ENCODE peak calls at places on chromosomes 16 and 17, in seven cellular contexts. L, I, Y, B, X, E and N are unnamed samples. For H3K9me3, the result is how much of the 10 kb centered on the place peaks cover.

GRCh38 chr16:57480754-57481230 is 5.5 kb downstream of the DOK4 start:
- DNase-seq in L (no peak), I (peak), Y (no peak), B (no peak), X (no peak), E (no peak), N (no peak)

GRCh38 chr16:29021471-29021870 is 36.6 kb downstream of the LAT start:
- DNase-seq in L (no peak), I (no peak), Y (no peak), B (no peak), X (no peak), E (no peak), N (no peak)

GRCh38 chr16:87417511-87417910 is 25.4 kb downstream of the MAP1LC3B start:
- DNase-seq in L (no peak), I (no peak), Y (no peak), B (no peak), X (no peak), E (no peak), N (no peak)

GRCh38 chr16:86919073-86919472 is 340.7 kb downstream of the FOXL1 start:
- DNase-seq in L (no peak), I (no peak), Y (no peak), B (no peak), X (no peak), E (no peak), N (no peak)

GRCh38 chr17:30187528-30187927 is 48.0 kb downstream of the SLC6A4 start:
- DNase-seq in L (no peak), I (no peak), Y (no peak), B (no peak), X (no peak), E (no peak), N (no peak)

GRCh38 chr16:48597563-48598392 is 12.2 kb downstream of the N4BP1 start:
- DNase-seq in L (no peak), I (no peak), Y (no peak), B (no peak), X (no peak), E (no peak), N (no peak)

GRCh38 chr16:2719328-2720062 is 529 bp downstream of the PRSS27 start:
- DNase-seq in L (no peak), I (no peak), Y (peak), B (no peak), X (peak), E (no peak), N (no peak)

GRCh38 chr16:6636457-6636856 is 696.2 kb upstream of the RBFOX1 start:
- DNase-seq in L (no peak), I (no peak), Y (no peak), B (no peak), X (no peak), E (no peak), N (no peak)

GRCh38 chr16:27813591-27813990 is 249.9 kb downstream of the GSG1L start:
- DNase-seq in L (no peak), I (no peak), Y (no peak), B (no peak), X (no peak), E (no peak), N (peak)

GRCh38 chr17:49327835-49328784 is 33.9 kb downstream of the ZNF652 start:
- DNase-seq in L (no peak), I (no peak), Y (no peak), B (no peak), X (no peak), E (no peak), N (no peak)

GRCh38 chr17:65535777-65536572 is 25.5 kb downstream of the AXIN2 start:
- DNase-seq in L (no peak), I (peak), Y (no peak), B (no peak), X (no peak), E (no peak), N (no peak)

GRCh38 chr16:10876799-10877341 is at the start of gene CIITA:
- DNase-seq in L (peak), I (peak), Y (no peak), B (peak), X (no peak), E (peak), N (no peak)

GRCh38 chr16:81880816-81881215 is 101.7 kb downstream of the PLCG2 start:
- DNase-seq in L (no peak), I (no peak), Y (no peak), B (no peak), X (no peak), E (no peak), N (no peak)

GRCh38 chr17:68035131-68035522 is 408 bp upstream of the KPNA2 start:
- DNase-seq in L (peak), I (peak), Y (peak), B (peak), X (peak), E (peak), N (peak)

GRCh38 chr17:78597923-78598545 is 20.8 kb upstream of the DNAH17 start:
- DNase-seq in L (no peak), I (no peak), Y (no peak), B (no peak), X (no peak), E (no peak), N (no peak)

GRCh38 chr17:36869856-36870617 is 67.2 kb upstream of the LHX1 start:
- DNase-seq in L (no peak), I (no peak), Y (no peak), B (no peak), X (no peak), E (no peak), N (peak)

GRCh38 chr17:34275881-34276280 is 5.9 kb downstream of the CCL7 start:
- DNase-seq in L (no peak), I (no peak), Y (no peak), B (no peak), X (no peak), E (no peak), N (no peak)

GRCh38 chr17:36534117-36534880 is at the start of gene MYO19:
- DNase-seq in L (no peak), I (peak), Y (peak), B (peak), X (peak), E (peak), N (peak)

GRCh38 chr17:69538795-69539194 is 124.3 kb downstream of the MAP2K6 start:
- DNase-seq in L (no peak), I (no peak), Y (no peak), B (no peak), X (no peak), E (no peak), N (no peak)

GRCh38 chr17:50065056-50065455 is 9.1 kb downstream of the ITGA3 start:
- DNase-seq in L (no peak), I (no peak), Y (no peak), B (no peak), X (no peak), E (no peak), N (no peak)

GRCh38 chr17:57940653-57941329 is 14.4 kb downstream of the CUEDC1 start:
- DNase-seq in L (no peak), I (no peak), Y (no peak), B (peak), X (peak), E (no peak), N (no peak)

GRCh38 chr16:47664653-47665325 is 203.7 kb downstream of the PHKB start:
- DNase-seq in L (no peak), I (no peak), Y (peak), B (no peak), X (no peak), E (no peak), N (no peak)

GRCh38 chr17:44417553-44417952 is 28.1 kb upstream of the ITGA2B start:
- DNase-seq in L (no peak), I (no peak), Y (no peak), B (no peak), X (no peak), E (no peak), N (no peak)

GRCh38 chr17:36673637-36674277 is 72.4 kb downstream of the MRM1 start:
- DNase-seq in L (no peak), I (no peak), Y (no peak), B (no peak), X (peak), E (no peak), N (no peak)

GRCh38 chr17:61490540-61490975 is 38.3 kb downstream of the TBX4 start:
- DNase-seq in L (no peak), I (no peak), Y (peak), B (no peak), X (no peak), E (no peak), N (peak)

GRCh38 chr16:30677931-30678585 is 19.8 kb downstream of the FBRS start:
- DNase-seq in L (no peak), I (no peak), Y (no peak), B (no peak), X (no peak), E (no peak), N (no peak)

GRCh38 chr17:75535119-75535537 is 9.6 kb downstream of the LLGL2 start:
- DNase-seq in L (peak), I (no peak), Y (peak), B (no peak), X (peak), E (no peak), N (peak)

GRCh38 chr16:65098916-65099315 is 22.9 kb downstream of the CDH11 start:
- DNase-seq in L (no peak), I (no peak), Y (no peak), B (no peak), X (no peak), E (no peak), N (no peak)

GRCh38 chr17:39264119-39264518 is 38.4 kb upstream of the STAC2 start:
- DNase-seq in L (no peak), I (no peak), Y (no peak), B (no peak), X (no peak), E (peak), N (no peak)

GRCh38 chr17:16552637-16553045 is 16.4 kb downstream of the ZNF287 start:
- DNase-seq in L (no peak), I (no peak), Y (no peak), B (no peak), X (no peak), E (no peak), N (no peak)

DNA sequence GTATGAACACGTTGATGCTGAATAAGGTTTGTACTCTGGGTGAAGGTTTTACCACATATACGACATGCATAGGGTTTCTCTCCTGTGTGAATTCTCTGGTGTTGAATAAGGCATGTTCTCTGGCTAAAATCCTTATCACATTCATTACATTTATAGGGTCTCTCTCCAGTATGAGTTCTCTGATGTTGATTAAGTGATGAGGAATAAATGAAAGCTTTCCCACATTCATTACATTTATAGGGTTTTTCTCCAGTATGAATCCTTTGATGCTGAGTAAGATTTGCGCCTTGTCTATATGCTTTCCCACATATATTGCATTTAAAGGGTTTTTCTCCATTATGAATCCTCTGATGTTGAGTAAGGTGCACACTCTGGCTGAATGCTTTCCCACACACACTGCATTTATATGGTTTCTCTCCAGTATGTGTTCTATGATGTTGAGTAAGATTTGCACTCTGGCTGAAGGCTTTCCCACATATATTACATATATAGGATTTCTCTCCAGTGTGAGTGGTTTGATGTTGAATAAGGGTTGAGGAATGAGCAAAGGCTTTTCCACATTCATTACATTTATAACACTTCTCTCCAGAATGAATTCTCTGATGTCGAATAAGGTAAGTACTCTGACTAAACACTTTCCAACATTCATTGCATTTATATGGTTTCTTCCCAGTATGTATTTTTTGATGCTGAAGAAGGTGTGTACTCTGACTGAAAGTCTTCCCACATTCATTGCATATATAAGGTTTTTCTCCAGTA is 16.9 kb downstream of the ZNF287 start:
- DNase-seq in L (no peak), I (no peak), Y (no peak), B (no peak), X (no peak), E (no peak), N (no peak)
- H3K9me3 ChIP-seq in L (half or more), I (under half), Y (under half), B (under half), X (under half), E (under half), N (under half)

GRCh38 chr17:17019430-17019762 is 22.9 kb upstream of the MPRIP start:
- DNase-seq in L (no peak), I (no peak), Y (no peak), B (no peak), X (no peak), E (no peak), N (peak)

GRCh38 chr17:17021194-17021863 is 20.9 kb upstream of the MPRIP start:
- DNase-seq in L (no peak), I (peak), Y (peak), B (peak), X (peak), E (peak), N (peak)

GRCh38 chr17:17018612-17019429 is 23.4 kb upstream of the MPRIP start:
- DNase-seq in L (no peak), I (no peak), Y (peak), B (peak), X (no peak), E (no peak), N (no peak)

GRCh38 chr17:17020821-17021193 is 21.4 kb upstream of the MPRIP start:
- DNase-seq in L (no peak), I (no peak), Y (no peak), B (no peak), X (no peak), E (no peak), N (no peak)

DNA sequence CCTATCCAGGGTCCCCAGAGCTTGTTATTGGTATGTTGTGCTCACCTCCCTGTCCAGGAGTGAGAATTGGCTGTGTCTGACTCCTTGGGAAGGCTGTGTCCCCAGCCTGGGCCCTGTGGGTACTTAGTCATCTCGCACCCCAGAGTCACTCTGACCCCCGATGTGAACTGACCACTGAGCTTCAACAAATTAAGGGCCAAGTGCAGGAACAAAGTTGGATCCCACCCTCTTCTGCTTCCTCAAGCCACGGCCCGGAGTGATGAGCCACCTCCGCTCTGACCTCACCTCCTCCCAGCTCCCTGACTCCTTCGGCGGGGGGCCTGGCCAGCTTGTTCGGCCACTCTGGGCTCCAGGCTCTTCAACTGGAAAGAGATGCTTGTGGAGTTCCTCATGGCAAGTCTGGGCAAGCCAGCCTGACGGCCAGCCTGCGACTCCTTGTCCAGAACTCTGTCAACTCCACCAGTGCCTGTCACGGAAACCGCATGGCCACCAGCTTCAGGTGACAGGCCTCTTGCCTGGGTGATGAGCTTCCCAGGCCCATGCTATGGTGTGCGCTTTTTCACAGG is 22.3 kb upstream of the MPRIP start:
- DNase-seq in L (no peak), I (no peak), Y (peak), B (no peak), X (no peak), E (no peak), N (no peak)
- H3K9me3 ChIP-seq in L (under half), I (under half), Y (under half), B (under half), X (under half), E (under half), N (under half)

GRCh38 chr17:82946081-82946480 is 106.3 kb upstream of the ZNF750 start:
- DNase-seq in L (no peak), I (no peak), Y (no peak), B (no peak), X (no peak), E (no peak), N (no peak)

GRCh38 chr17:82948957-82949356 is 109.1 kb upstream of the ZNF750 start:
- DNase-seq in L (no peak), I (no peak), Y (no peak), B (no peak), X (no peak), E (no peak), N (no peak)

GRCh38 chr17:82949361-82949760 is 109.5 kb upstream of the ZNF750 start:
- DNase-seq in L (no peak), I (no peak), Y (peak), B (no peak), X (no peak), E (no peak), N (no peak)

GRCh38 chr17:82948081-82948511 is 108.3 kb upstream of the ZNF750 start:
- DNase-seq in L (no peak), I (no peak), Y (peak), B (no peak), X (no peak), E (no peak), N (no peak)

GRCh38 chr17:82947051-82947991 is 107.5 kb upstream of the ZNF750 start:
- DNase-seq in L (no peak), I (peak), Y (peak), B (no peak), X (no peak), E (no peak), N (no peak)
- H3K9me3 ChIP-seq in L (under half), I (under half), Y (under half), B (under half), X (half or more), E (under half), N (under half)

GRCh38 chr16:72311426-72311825 is 139.5 kb upstream of the PMFBP1 start:
- DNase-seq in L (no peak), I (no peak), Y (no peak), B (no peak), X (no peak), E (no peak), N (no peak)
- H3K9me3 ChIP-seq in L (under half), I (under half), Y (under half), B (under half), X (under half), E (under half), N (under half)

DNA sequence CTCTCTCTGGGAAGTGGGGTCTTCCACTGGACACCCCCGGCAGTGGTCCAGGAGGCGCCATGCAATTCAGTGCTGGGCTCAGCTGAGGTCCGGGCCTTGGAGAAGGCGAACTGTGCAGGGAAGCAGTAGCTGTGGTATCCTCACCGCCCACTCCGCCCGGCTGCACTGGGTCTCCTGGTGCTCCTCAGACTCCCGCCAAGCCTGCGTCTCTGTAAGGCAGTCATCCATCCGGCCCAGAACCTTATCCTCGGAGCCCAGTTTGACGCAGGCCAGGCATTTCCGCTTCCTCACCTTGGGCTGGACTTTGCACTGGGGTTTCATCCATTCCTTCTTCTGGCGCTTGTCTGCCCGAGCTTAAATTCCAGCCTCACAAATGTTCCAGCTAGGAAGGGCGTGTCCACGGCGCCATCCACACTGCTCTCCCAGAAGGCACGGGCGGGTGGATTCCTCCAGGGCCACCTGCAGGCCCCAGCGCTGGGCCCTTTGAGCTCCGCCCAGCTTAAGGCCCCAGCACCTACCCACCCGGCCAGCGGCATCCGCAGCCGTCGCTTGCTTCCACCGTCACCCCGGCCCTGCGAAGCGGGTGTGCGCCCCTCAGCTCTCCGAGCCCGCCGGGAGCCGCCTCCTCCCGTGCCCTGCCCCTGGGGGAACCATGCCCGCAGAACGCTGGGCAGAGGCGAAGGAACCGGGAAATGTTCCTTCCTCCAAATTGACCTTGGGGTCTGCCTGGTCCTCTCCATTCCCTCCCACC is 1884.8 kb downstream of the TP53TG3F start:
- DNase-seq in L (no peak), I (no peak), Y (no peak), B (no peak), X (no peak), E (peak), N (no peak)
- H3K9me3 ChIP-seq in L (under half), I (under half), Y (under half), B (under half), X (under half), E (under half), N (under half)

GRCh38 chr16:77995843-77996455 is 26.4 kb upstream of the CLEC3A start:
- DNase-seq in L (no peak), I (no peak), Y (no peak), B (no peak), X (peak), E (no peak), N (no peak)
- H3K9me3 ChIP-seq in L (under half), I (under half), Y (under half), B (under half), X (under half), E (under half), N (under half)

DNA sequence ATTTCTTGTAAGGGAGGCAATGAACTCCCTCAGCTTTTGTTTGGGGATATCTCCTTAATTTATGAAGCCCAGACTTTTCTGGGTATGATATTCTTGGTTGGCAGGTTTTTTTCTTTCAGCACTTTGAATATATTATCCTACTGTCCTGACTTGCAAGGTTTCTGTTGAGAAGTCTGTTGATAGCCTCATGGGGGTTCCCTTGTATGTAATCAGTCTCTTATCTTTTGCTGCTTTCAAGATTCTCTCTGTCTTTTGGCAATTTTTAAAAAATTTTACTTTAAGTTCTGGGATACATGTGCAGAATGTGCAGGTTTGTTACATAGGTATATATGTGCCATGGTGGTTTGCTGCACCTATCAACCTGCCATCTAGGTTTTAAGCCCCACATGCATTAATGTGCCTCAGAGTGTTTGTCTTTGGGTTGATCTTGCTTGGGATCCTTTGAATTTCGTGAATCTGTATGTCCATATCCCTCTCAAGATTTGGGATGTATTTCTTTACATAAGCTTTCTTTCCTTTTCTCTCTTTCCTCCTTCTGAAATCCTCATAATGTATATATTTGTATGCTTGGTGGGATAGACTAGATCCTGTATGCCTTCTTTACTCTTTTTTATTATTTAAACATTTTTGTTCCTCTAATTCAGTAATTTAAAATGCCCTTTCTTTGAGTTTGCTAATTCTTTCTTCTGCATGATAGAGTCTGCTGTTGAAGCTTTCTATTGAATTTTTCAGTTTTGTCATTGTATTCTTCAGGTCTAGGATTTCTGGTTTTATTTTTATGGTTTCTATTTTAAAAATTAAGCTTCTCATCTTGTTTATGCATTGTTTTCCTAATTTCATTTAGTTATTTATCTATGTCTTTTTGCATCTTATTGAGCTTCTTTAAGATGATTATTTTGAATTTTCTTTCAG is 5.2 kb upstream of the KRT25 start:
- DNase-seq in L (no peak), I (no peak), Y (no peak), B (no peak), X (no peak), E (no peak), N (no peak)
- H3K9me3 ChIP-seq in L (under half), I (under half), Y (under half), B (under half), X (half or more), E (under half), N (under half)